ENCODE peak calls at places on chromosomes 1 and 21, in six cellular contexts. One of them, this sample, is unnamed.
A peak's percentile ranks its signal among the peaks of the same experiment; 100 is the strongest.

GRCh38 chr1:204503122-204503912 is 8.7 kb upstream of the PIK3C2B start:
- DNase-seq in T-helper 2 cell: no peak
- DNase-seq in NCI-H1105 treated with DMSO at 0.1 percent for 48 hours: peak; percentile 78
- DNase-seq in NCI-H524: peak; percentile 47
- DNase-seq in G401: peak; percentile 87
- DNase-seq in transverse colon: no peak
- DNase-seq in this sample: peak; percentile 79

GRCh38 chr1:203117611-203118575 is 9.6 kb upstream of the ADORA1 start:
- DNase-seq in G401: peak; percentile 85
- DNase-seq in transverse colon: peak; percentile 71
- DNase-seq in NCI-H1105 treated with DMSO at 0.1 percent for 48 hours: no peak
- DNase-seq in NCI-H524: peak; percentile 26
- DNase-seq in T-helper 2 cell: no peak
- DNase-seq in this sample: peak; percentile 44

GRCh38 chr1:10242135-10242534 is 31.8 kb downstream of the KIF1B start:
- DNase-seq in transverse colon: peak; percentile 36
- DNase-seq in NCI-H1105 treated with DMSO at 0.1 percent for 48 hours: no peak
- DNase-seq in T-helper 2 cell: no peak
- DNase-seq in NCI-H524: no peak
- DNase-seq in G401: no peak
- DNase-seq in this sample: no peak

GRCh38 chr1:39394598-39394997 is 96.8 kb upstream of the BMP8A start:
- DNase-seq in NCI-H1105 treated with DMSO at 0.1 percent for 48 hours: peak; percentile 35
- DNase-seq in T-helper 2 cell: no peak
- DNase-seq in NCI-H524: no peak
- DNase-seq in G401: no peak
- DNase-seq in transverse colon: no peak
- DNase-seq in this sample: peak; percentile 73

GRCh38 chr1:23394176-23394575 is 24.5 kb upstream of the ZNF436 start:
- DNase-seq in G401: no peak
- DNase-seq in NCI-H1105 treated with DMSO at 0.1 percent for 48 hours: no peak
- DNase-seq in T-helper 2 cell: no peak
- DNase-seq in transverse colon: no peak
- DNase-seq in NCI-H524: no peak
- DNase-seq in this sample: no peak

GRCh38 chr1:224137518-224137917 is 23.6 kb downstream of the FBXO28 start:
- DNase-seq in T-helper 2 cell: no peak
- DNase-seq in transverse colon: no peak
- DNase-seq in NCI-H1105 treated with DMSO at 0.1 percent for 48 hours: no peak
- DNase-seq in NCI-H524: no peak
- DNase-seq in G401: no peak
- DNase-seq in this sample: no peak

GRCh38 chr1:113749402-113749801 is 9.9 kb downstream of the PHTF1 start:
- DNase-seq in G401: no peak
- DNase-seq in NCI-H1105 treated with DMSO at 0.1 percent for 48 hours: no peak
- DNase-seq in transverse colon: no peak
- DNase-seq in NCI-H524: no peak
- DNase-seq in T-helper 2 cell: no peak
- DNase-seq in this sample: no peak

GRCh38 chr1:181104042-181104789 is 15.7 kb downstream of the IER5 start:
- DNase-seq in T-helper 2 cell: no peak
- DNase-seq in NCI-H1105 treated with DMSO at 0.1 percent for 48 hours: no peak
- DNase-seq in transverse colon: no peak
- DNase-seq in NCI-H524: no peak
- DNase-seq in G401: peak; percentile 52
- DNase-seq in this sample: no peak

GRCh38 chr1:3024588-3024987 is 3.3 kb downstream of the ACTRT2 start:
- DNase-seq in NCI-H1105 treated with DMSO at 0.1 percent for 48 hours: no peak
- DNase-seq in T-helper 2 cell: no peak
- DNase-seq in NCI-H524: no peak
- DNase-seq in G401: no peak
- DNase-seq in transverse colon: peak; percentile 2
- DNase-seq in this sample: no peak

GRCh38 chr1:226736001-226736907 is 2.8 kb downstream of the ITPKB start:
- DNase-seq in transverse colon: peak; percentile 36
- DNase-seq in NCI-H1105 treated with DMSO at 0.1 percent for 48 hours: no peak
- DNase-seq in T-helper 2 cell: no peak
- DNase-seq in NCI-H524: no peak
- DNase-seq in G401: peak; percentile 43
- DNase-seq in this sample: no peak

GRCh38 chr1:195019385-195019784 is 1588.9 kb downstream of the KCNT2 start:
- DNase-seq in G401: no peak
- DNase-seq in transverse colon: no peak
- DNase-seq in NCI-H1105 treated with DMSO at 0.1 percent for 48 hours: no peak
- DNase-seq in NCI-H524: no peak
- DNase-seq in T-helper 2 cell: no peak
- DNase-seq in this sample: no peak

GRCh38 chr1:108703939-108704338 is 8.8 kb upstream of the FNDC7 start:
- DNase-seq in T-helper 2 cell: no peak
- DNase-seq in NCI-H524: no peak
- DNase-seq in transverse colon: no peak
- DNase-seq in G401: no peak
- DNase-seq in NCI-H1105 treated with DMSO at 0.1 percent for 48 hours: no peak
- DNase-seq in this sample: no peak

GRCh38 chr1:116956378-116956777 is 45.2 kb upstream of the CD101 start:
- DNase-seq in NCI-H1105 treated with DMSO at 0.1 percent for 48 hours: peak; percentile 72
- DNase-seq in G401: no peak
- DNase-seq in NCI-H524: no peak
- DNase-seq in transverse colon: no peak
- DNase-seq in T-helper 2 cell: no peak
- DNase-seq in this sample: no peak

GRCh38 chr1:206012086-206012859 is 9.1 kb upstream of the RAB7B start:
- DNase-seq in G401: no peak
- DNase-seq in T-helper 2 cell: no peak
- DNase-seq in NCI-H524: no peak
- DNase-seq in transverse colon: peak; percentile 91
- DNase-seq in NCI-H1105 treated with DMSO at 0.1 percent for 48 hours: no peak
- DNase-seq in this sample: no peak

GRCh38 chr1:66464802-66465201 is 69.2 kb upstream of the SGIP1 start:
- DNase-seq in NCI-H1105 treated with DMSO at 0.1 percent for 48 hours: no peak
- DNase-seq in transverse colon: no peak
- DNase-seq in NCI-H524: no peak
- DNase-seq in G401: no peak
- DNase-seq in T-helper 2 cell: no peak
- DNase-seq in this sample: no peak

GRCh38 chr21:34018185-34018584 is 55.2 kb upstream of the MRPS6 start:
- DNase-seq in G401: no peak
- DNase-seq in NCI-H1105 treated with DMSO at 0.1 percent for 48 hours: no peak
- DNase-seq in NCI-H524: no peak
- DNase-seq in T-helper 2 cell: no peak
- DNase-seq in transverse colon: no peak
- DNase-seq in this sample: no peak

GRCh38 chr1:156140879-156141707 is 12.3 kb upstream of the SEMA4A start:
- DNase-seq in T-helper 2 cell: peak; percentile 54
- DNase-seq in NCI-H524: no peak
- DNase-seq in NCI-H1105 treated with DMSO at 0.1 percent for 48 hours: no peak
- DNase-seq in transverse colon: no peak
- DNase-seq in G401: no peak
- DNase-seq in this sample: no peak

GRCh38 chr1:28056129-28056925 is 32.1 kb downstream of the EYA3 start:
- DNase-seq in NCI-H524: no peak
- DNase-seq in transverse colon: no peak
- DNase-seq in G401: no peak
- DNase-seq in NCI-H1105 treated with DMSO at 0.1 percent for 48 hours: no peak
- DNase-seq in T-helper 2 cell: peak; percentile 32
- DNase-seq in this sample: no peak

GRCh38 chr21:31354604-31355443 is 10.8 kb upstream of the TIAM1 start:
- DNase-seq in transverse colon: peak; percentile 13
- DNase-seq in G401: no peak
- DNase-seq in NCI-H1105 treated with DMSO at 0.1 percent for 48 hours: no peak
- DNase-seq in NCI-H524: no peak
- DNase-seq in T-helper 2 cell: peak; percentile 51
- DNase-seq in this sample: peak; percentile 82

GRCh38 chr1:118881751-118882150 is 106.4 kb downstream of the TBX15 start:
- DNase-seq in T-helper 2 cell: no peak
- DNase-seq in NCI-H524: no peak
- DNase-seq in NCI-H1105 treated with DMSO at 0.1 percent for 48 hours: no peak
- DNase-seq in G401: no peak
- DNase-seq in transverse colon: no peak
- DNase-seq in this sample: no peak

GRCh38 chr1:114040273-114041043 is 61.2 kb downstream of the OLFML3 start:
- DNase-seq in transverse colon: no peak
- DNase-seq in NCI-H524: no peak
- DNase-seq in T-helper 2 cell: no peak
- DNase-seq in G401: no peak
- DNase-seq in NCI-H1105 treated with DMSO at 0.1 percent for 48 hours: no peak
- DNase-seq in this sample: no peak

GRCh38 chr21:17711896-17712295 is 99.2 kb upstream of the BTG3 start:
- DNase-seq in transverse colon: no peak
- DNase-seq in T-helper 2 cell: no peak
- DNase-seq in NCI-H524: no peak
- DNase-seq in NCI-H1105 treated with DMSO at 0.1 percent for 48 hours: no peak
- DNase-seq in G401: no peak
- DNase-seq in this sample: no peak

GRCh38 chr1:204418174-204419063 is 6.8 kb upstream of the PPP1R15B start:
- DNase-seq in transverse colon: no peak
- DNase-seq in NCI-H524: no peak
- DNase-seq in T-helper 2 cell: no peak
- DNase-seq in NCI-H1105 treated with DMSO at 0.1 percent for 48 hours: no peak
- DNase-seq in G401: no peak
- DNase-seq in this sample: peak; percentile 50

GRCh38 chr21:33089439-33089838 is 19.5 kb downstream of the OLIG1 start:
- DNase-seq in transverse colon: no peak
- DNase-seq in NCI-H1105 treated with DMSO at 0.1 percent for 48 hours: no peak
- DNase-seq in T-helper 2 cell: no peak
- DNase-seq in G401: no peak
- DNase-seq in NCI-H524: no peak
- DNase-seq in this sample: no peak

GRCh38 chr1:62131093-62131725 is 63.4 kb upstream of the L1TD1 start:
- DNase-seq in T-helper 2 cell: no peak
- DNase-seq in NCI-H1105 treated with DMSO at 0.1 percent for 48 hours: peak; percentile 76
- DNase-seq in transverse colon: peak; percentile 37
- DNase-seq in G401: peak; percentile 74
- DNase-seq in NCI-H524: peak; percentile 13
- DNase-seq in this sample: peak; percentile 54

GRCh38 chr1:63223426-63223825 is 98.9 kb upstream of the FOXD3 start:
- DNase-seq in NCI-H1105 treated with DMSO at 0.1 percent for 48 hours: peak; percentile 7
- DNase-seq in T-helper 2 cell: no peak
- DNase-seq in transverse colon: no peak
- DNase-seq in G401: no peak
- DNase-seq in NCI-H524: no peak
- DNase-seq in this sample: no peak

GRCh38 chr1:168939131-168939946 is 167.2 kb upstream of the ATP1B1 start:
- DNase-seq in NCI-H524: no peak
- DNase-seq in transverse colon: no peak
- DNase-seq in NCI-H1105 treated with DMSO at 0.1 percent for 48 hours: peak; percentile 63
- DNase-seq in T-helper 2 cell: no peak
- DNase-seq in G401: no peak
- DNase-seq in this sample: peak; percentile 69

GRCh38 chr21:46500224-46500861 is 41.7 kb downstream of the DIP2A start:
- DNase-seq in transverse colon: no peak
- DNase-seq in NCI-H524: no peak
- DNase-seq in G401: no peak
- DNase-seq in T-helper 2 cell: no peak
- DNase-seq in NCI-H1105 treated with DMSO at 0.1 percent for 48 hours: no peak
- DNase-seq in this sample: peak; percentile 43

GRCh38 chr1:201309420-201309819 is 26.1 kb downstream of the PKP1 start:
- DNase-seq in NCI-H524: peak; percentile 44
- DNase-seq in G401: no peak
- DNase-seq in transverse colon: peak; percentile 82
- DNase-seq in T-helper 2 cell: no peak
- DNase-seq in NCI-H1105 treated with DMSO at 0.1 percent for 48 hours: peak; percentile 85
- DNase-seq in this sample: peak; percentile 68

GRCh38 chr1:18651727-18652126 is 21.1 kb downstream of the PAX7 start:
- DNase-seq in transverse colon: no peak
- DNase-seq in NCI-H524: no peak
- DNase-seq in G401: no peak
- DNase-seq in NCI-H1105 treated with DMSO at 0.1 percent for 48 hours: peak; percentile 16
- DNase-seq in T-helper 2 cell: no peak
- DNase-seq in this sample: no peak

This sample was measured in LoVo.